ENCODE peak calls at places on chromosomes 11 and 22, in six cellular contexts. D, M, J, G, U and B are unnamed samples.

GRCh38 chr11:19276859-19277808 is 36.4 kb upstream of the E2F8 start:
- DNase-seq in D (no peak), M (no peak), J (no peak), G (peak; percentile 22), U (no peak), B (no peak)

GRCh38 chr22:26550498-26551033 is 38.3 kb upstream of the TFIP11 start:
- DNase-seq in D (peak; percentile 70), M (peak; percentile 59), J (peak; percentile 67), G (peak; percentile 99), U (peak; percentile 19), B (peak; percentile 89)

GRCh38 chr11:131749100-131749499 is 378.7 kb downstream of the NTM start:
- DNase-seq in D (no peak), M (peak; percentile 32), J (no peak), G (peak; percentile 98), U (no peak), B (peak; percentile 97)

GRCh38 chr11:21225860-21226259 is 556.5 kb downstream of the NELL1 start:
- DNase-seq in D (no peak), M (no peak), J (no peak), G (no peak), U (no peak), B (no peak)

GRCh38 chr22:49953027-49953679 is 7.4 kb upstream of the PIM3 start:
- DNase-seq in D (no peak), M (no peak), J (no peak), G (no peak), U (no peak), B (no peak)

GRCh38 chr11:11263238-11264030 is 89.6 kb downstream of the CSNK2A3 start:
- DNase-seq in D (peak; percentile 65), M (peak; percentile 14), J (no peak), G (peak; percentile 11), U (peak; percentile 65), B (no peak)

GRCh38 chr11:60951909-60952741 is at the start of gene SLC15A3:
- DNase-seq in D (peak; percentile 84), M (no peak), J (peak; percentile 67), G (no peak), U (peak; percentile 57), B (peak; percentile 57)

GRCh38 chr11:35077709-35078695 is 61.0 kb upstream of the CD44 start:
- DNase-seq in D (no peak), M (peak; percentile 58), J (no peak), G (peak; percentile 82), U (no peak), B (peak; percentile 56)

GRCh38 chr11:128407962-128408361 is 179.4 kb downstream of the ETS1 start:
- DNase-seq in D (no peak), M (no peak), J (no peak), G (peak; percentile 88), U (no peak), B (peak; percentile 96)

GRCh38 chr11:36702330-36703054 is 104.5 kb upstream of the RAG2 start:
- DNase-seq in D (no peak), M (peak; percentile 38), J (peak; percentile 37), G (peak; percentile 61), U (no peak), B (peak; percentile 84)

GRCh38 chr22:24515025-24515338 is 19.9 kb downstream of the UPB1 start:
- DNase-seq in D (no peak), M (no peak), J (no peak), G (no peak), U (no peak), B (no peak)

GRCh38 chr22:30675436-30675835 is 7.8 kb upstream of the DUSP18 start:
- DNase-seq in D (no peak), M (no peak), J (no peak), G (no peak), U (no peak), B (no peak)

GRCh38 chr11:131246589-131247164 is 123.7 kb upstream of the NTM start:
- DNase-seq in D (no peak), M (no peak), J (peak; percentile 8), G (no peak), U (no peak), B (no peak)

GRCh38 chr11:20873054-20873453 is 203.7 kb downstream of the NELL1 start:
- DNase-seq in D (no peak), M (no peak), J (no peak), G (no peak), U (no peak), B (no peak)

GRCh38 chr11:30852091-30852490 is 265.9 kb upstream of the MPPED2 start:
- DNase-seq in D (no peak), M (no peak), J (no peak), G (no peak), U (no peak), B (no peak)

GRCh38 chr22:41902932-41903421 is 11.9 kb downstream of the SHISA8 start:
- DNase-seq in D (no peak), M (no peak), J (peak; percentile 74), G (no peak), U (no peak), B (no peak)

GRCh38 chr22:29710922-29711593 is 8.7 kb upstream of the CABP7 start:
- DNase-seq in D (no peak), M (no peak), J (peak; percentile 16), G (no peak), U (no peak), B (no peak)

GRCh38 chr11:3120071-3120792 is 44.9 kb downstream of the OSBPL5 start:
- DNase-seq in D (peak; percentile 62), M (no peak), J (no peak), G (no peak), U (peak; percentile 18), B (no peak)

GRCh38 chr11:107587306-107587979 is 3.5 kb upstream of the ELMOD1 start:
- DNase-seq in D (no peak), M (no peak), J (no peak), G (peak; percentile 71), U (no peak), B (peak; percentile 34)

GRCh38 chr11:10309163-10310093 is 4.6 kb downstream of the ADM start:
- DNase-seq in D (peak; percentile 81), M (no peak), J (peak; percentile 35), G (peak; percentile 68), U (peak; percentile 46), B (peak; percentile 92)

GRCh38 chr11:66860449-66860831 is 3.6 kb downstream of the LRFN4 start:
- DNase-seq in D (no peak), M (no peak), J (no peak), G (no peak), U (no peak), B (no peak)

GRCh38 chr11:41010361-41011050 is 448.9 kb downstream of the LRRC4C start:
- DNase-seq in D (no peak), M (no peak), J (no peak), G (no peak), U (no peak), B (no peak)

GRCh38 chr22:40709752-40710413 is 30.6 kb downstream of the MCHR1 start:
- DNase-seq in D (no peak), M (no peak), J (peak; percentile 51), G (no peak), U (peak; percentile 68), B (peak; percentile 84)

GRCh38 chr11:64885367-64886286 is 7.2 kb upstream of the EHD1 start:
- DNase-seq in D (no peak), M (no peak), J (no peak), G (peak; percentile 78), U (no peak), B (peak; percentile 82)

GRCh38 chr11:125941606-125942275 is 4.1 kb upstream of the VSIG10L2 start:
- DNase-seq in D (no peak), M (no peak), J (peak; percentile 55), G (peak; percentile 10), U (no peak), B (peak; percentile 37)

GRCh38 chr11:28836285-28837081 is 728.3 kb downstream of the METTL15 start:
- DNase-seq in D (no peak), M (peak; percentile 48), J (no peak), G (peak; percentile 100), U (no peak), B (peak; percentile 98)

GRCh38 chr11:390175-390574 is 3.8 kb upstream of the PKP3 start:
- DNase-seq in D (no peak), M (no peak), J (no peak), G (no peak), U (no peak), B (no peak)
- TF ChIP-seq CTCF in D (no peak), M (no peak), J (no peak), G (no peak), U (no peak), B (no peak)

GRCh38 chr11:76783901-76784813 is 1.0 kb downstream of the TSKU start:
- DNase-seq in D (peak; percentile 85), M (no peak), J (peak; percentile 46), G (peak; percentile 88), U (peak; percentile 85), B (peak; percentile 77)
- TF ChIP-seq CTCF in D (no peak), M (no peak), J (no peak), G (no peak), U (no peak), B (no peak)

GRCh38 chr11:94028436-94028835 is 7.3 kb downstream of the HEPHL1 start:
- DNase-seq in D (no peak), M (peak; percentile 4), J (no peak), G (peak; percentile 83), U (no peak), B (peak; percentile 91)
- TF ChIP-seq CTCF in D (no peak), M (no peak), J (no peak), G (no peak), U (no peak), B (no peak)

GRCh38 chr11:1733716-1734351 is 16.6 kb downstream of the IFITM10 start:
- DNase-seq in D (peak; percentile 60), M (no peak), J (no peak), G (no peak), U (no peak), B (no peak)
- TF ChIP-seq CTCF in D (no peak), M (no peak), J (no peak), G (no peak), U (no peak), B (no peak)

GRCh38 chr11:17932472-17932871 is 80.4 kb downstream of the SERGEF start:
- DNase-seq in D (no peak), M (no peak), J (no peak), G (no peak), U (no peak), B (no peak)

GRCh38 chr11:17931595-17931994 is 81.3 kb downstream of the SERGEF start:
- DNase-seq in D (no peak), M (no peak), J (no peak), G (no peak), U (no peak), B (no peak)

GRCh38 chr11:17929171-17929570 is 83.7 kb downstream of the SERGEF start:
- DNase-seq in D (no peak), M (no peak), J (no peak), G (no peak), U (no peak), B (no peak)

GRCh38 chr11:17927643-17928343 is 85.1 kb downstream of the SERGEF start:
- DNase-seq in D (no peak), M (peak; percentile 71), J (no peak), G (no peak), U (peak; percentile 27), B (peak; percentile 72)

DNA sequence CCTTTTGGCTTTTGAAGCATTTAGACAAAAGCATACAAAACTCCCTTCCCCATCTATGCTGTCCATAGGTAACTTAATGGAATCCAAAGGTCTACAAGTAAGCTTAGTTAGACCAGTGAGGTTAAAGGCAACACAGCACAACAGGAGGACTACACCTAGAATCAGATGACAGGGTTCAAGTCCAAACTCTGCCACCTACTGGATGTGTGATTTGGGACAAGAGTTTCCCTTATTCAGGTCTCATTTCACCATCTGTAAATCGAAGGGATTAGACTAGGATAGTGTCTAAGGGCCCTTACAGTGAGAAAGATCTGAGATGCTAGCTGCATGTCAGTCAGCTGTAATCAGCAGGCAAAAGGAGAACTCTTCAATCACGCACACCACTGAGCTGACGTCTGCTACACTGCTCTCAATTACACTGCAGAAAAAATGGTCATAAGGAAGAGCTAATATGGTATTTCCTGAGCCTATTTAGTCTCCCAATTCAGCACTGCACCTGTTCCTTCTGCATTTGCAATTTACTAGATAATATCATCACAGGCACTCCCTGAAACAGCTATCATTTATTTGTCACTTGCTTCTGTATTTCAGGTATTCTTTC is 82.2 kb downstream of the SERGEF start:
- DNase-seq in D (no peak), M (no peak), J (no peak), G (no peak), U (no peak), B (no peak)
- TF ChIP-seq CTCF in D (no peak), M (no peak), J (no peak), G (no peak), U (no peak), B (no peak)